ENCODE peak calls at places on chromosomes 5 and 9, in four cellular contexts. R is esophagus muscularis mucosa, G is osteoblast, T is astrocyte of the spinal cord. I is an unnamed sample.

GRCh38 chr5:101543780-101544179 is 640.7 kb upstream of the ST8SIA4 start:
- DNase-seq in R (no peak), G (no peak), T (peak), I (no peak)

GRCh38 chr5:76689321-76690026 is 26.5 kb upstream of the F2R start:
- DNase-seq in R (no peak), G (no peak), T (peak), I (peak)

GRCh38 chr5:80834710-80835109 is 125.5 kb upstream of the RASGRF2 start:
- DNase-seq in R (no peak), G (no peak), T (no peak), I (no peak)

GRCh38 chr9:120951960-120952630 is 25.5 kb upstream of the TRAF1 start:
- DNase-seq in R (no peak), G (no peak), T (no peak), I (no peak)

GRCh38 chr9:8600914-8601680 is 801.5 kb upstream of the DMAC1 start:
- DNase-seq in R (no peak), G (no peak), T (no peak), I (no peak)

GRCh38 chr5:52993367-52993766 is 4.2 kb downstream of the ITGA2 start:
- DNase-seq in R (no peak), G (no peak), T (no peak), I (no peak)

GRCh38 chr9:106927916-106928315 is 65.0 kb downstream of the ZNF462 start:
- DNase-seq in R (no peak), G (peak), T (no peak), I (peak)

GRCh38 chr5:67879619-67880357 is 335.8 kb upstream of the PIK3R1 start:
- DNase-seq in R (no peak), G (no peak), T (peak), I (peak)

GRCh38 chr5:61618577-61618976 is 286.5 kb downstream of the ZSWIM6 start:
- DNase-seq in R (no peak), G (no peak), T (no peak), I (no peak)

GRCh38 chr5:37723147-37723961 is 116.5 kb downstream of the GDNF start:
- DNase-seq in R (no peak), G (no peak), T (peak), I (no peak)

GRCh38 chr9:91151014-91151740 is 210.5 kb downstream of the AUH start:
- DNase-seq in R (no peak), G (no peak), T (peak), I (peak)

GRCh38 chr5:78758169-78758839 is 109.7 kb upstream of the LHFPL2 start:
- DNase-seq in R (no peak), G (peak), T (peak), I (no peak)

GRCh38 chr9:99345936-99346335 is 123.9 kb downstream of the SEC61B start:
- DNase-seq in R (no peak), G (peak), T (peak), I (no peak)

GRCh38 chr5:98777295-98777694 is 3.8 kb downstream of the RGMB start:
- DNase-seq in R (no peak), G (no peak), T (no peak), I (no peak)

GRCh38 chr9:78023003-78023741 is 8.4 kb downstream of the GNAQ start:
- DNase-seq in R (no peak), G (peak), T (peak), I (peak)

GRCh38 chr5:132477784-132478497 is 12.6 kb downstream of the IRF1 start:
- DNase-seq in R (no peak), G (no peak), T (no peak), I (no peak)

GRCh38 chr5:102223542-102224444 is 72.3 kb downstream of the SLCO4C1 start:
- DNase-seq in R (no peak), G (no peak), T (peak), I (peak)

GRCh38 chr9:98306384-98307145 is 51.1 kb upstream of the TBC1D2 start:
- DNase-seq in R (no peak), G (no peak), T (no peak), I (peak)

GRCh38 chr9:134066923-134067851 is 639 bp downstream of the BRD3 start:
- DNase-seq in R (no peak), G (peak), T (no peak), I (peak)

GRCh38 chr5:54792611-54793404 is 192.6 kb downstream of the ESM1 start:
- DNase-seq in R (no peak), G (no peak), T (peak), I (peak)

GRCh38 chr5:172707285-172708182 is 63.5 kb downstream of the DUSP1 start:
- DNase-seq in R (no peak), G (peak), T (peak), I (peak)

GRCh38 chr5:5025774-5026406 is 114.2 kb upstream of the ADAMTS16 start:
- DNase-seq in R (no peak), G (no peak), T (no peak), I (no peak)

GRCh38 chr9:95645579-95645978 is 128.8 kb upstream of the PTCH1 start:
- DNase-seq in R (no peak), G (no peak), T (no peak), I (no peak)

GRCh38 chr9:120978987-120979386 is 52.4 kb upstream of the TRAF1 start:
- DNase-seq in R (no peak), G (no peak), T (no peak), I (no peak)

GRCh38 chr5:86374611-86375010 is 243.1 kb upstream of the COX7C start:
- DNase-seq in R (no peak), G (no peak), T (no peak), I (no peak)

GRCh38 chr5:124235576-124235975 is 510.9 kb downstream of the ZNF608 start:
- DNase-seq in R (no peak), G (no peak), T (no peak), I (no peak)

GRCh38 chr5:68964679-68965078 is 129.1 kb upstream of the SLC30A5 start:
- DNase-seq in R (no peak), G (no peak), T (no peak), I (no peak)

GRCh38 chr9:104094534-104095020 is 468 bp downstream of the SMC2 start:
- DNase-seq in R (no peak), G (no peak), T (no peak), I (no peak)

GRCh38 chr9:34380034-34380510 is 3.4 kb upstream of the MYORG start:
- DNase-seq in R (no peak), G (peak), T (no peak), I (no peak)

GRCh38 chr9:38142201-38142600 is 73.2 kb upstream of the SHB start:
- DNase-seq in R (no peak), G (peak), T (no peak), I (no peak)

GRCh38 chr9:2622361-2623045 is 916 bp downstream of the VLDLR start:
- DNase-seq in R (peak), G (no peak), T (no peak), I (peak)

GRCh38 chr9:115262477-115262876 is 144.5 kb upstream of the TNC start:
- DNase-seq in R (no peak), G (no peak), T (peak), I (peak)

GRCh38 chr5:26388946-26389345 is 649.4 kb downstream of the CDH9 start:
- DNase-seq in R (no peak), G (no peak), T (peak), I (no peak)

GRCh38 chr9:86405086-86405491 is 50.9 kb upstream of the TUT7 start:
- DNase-seq in R (no peak), G (no peak), T (no peak), I (no peak)

GRCh38 chr5:143695941-143696340 is 116.0 kb upstream of the HMHB1 start:
- DNase-seq in R (peak), G (no peak), T (no peak), I (no peak)

GRCh38 chr5:12805165-12805698 is 901.0 kb upstream of the CTNND2 start:
- DNase-seq in R (no peak), G (no peak), T (no peak), I (no peak)

GRCh38 chr9:137431416-137431931 is 8.3 kb downstream of the NOXA1 start:
- DNase-seq in R (no peak), G (peak), T (no peak), I (no peak)
- H3K4me3 ChIP-seq in R (no peak), G (no peak), T (no peak), I (no peak)

GRCh38 chr5:23332650-23333251 is 174.7 kb upstream of the PRDM9 start:
- DNase-seq in R (no peak), G (no peak), T (peak), I (peak)
- TF ChIP-seq CTCF in R (peak), G (no peak), T (no peak), I (peak)

GRCh38 chr9:136687721-136688223 is 515 bp upstream of the AGPAT2 start:
- DNase-seq in R (no peak), G (no peak), T (no peak), I (no peak)
- H3K4me3 ChIP-seq in R (peak), G (no peak), T (no peak), I (no peak)

DNA sequence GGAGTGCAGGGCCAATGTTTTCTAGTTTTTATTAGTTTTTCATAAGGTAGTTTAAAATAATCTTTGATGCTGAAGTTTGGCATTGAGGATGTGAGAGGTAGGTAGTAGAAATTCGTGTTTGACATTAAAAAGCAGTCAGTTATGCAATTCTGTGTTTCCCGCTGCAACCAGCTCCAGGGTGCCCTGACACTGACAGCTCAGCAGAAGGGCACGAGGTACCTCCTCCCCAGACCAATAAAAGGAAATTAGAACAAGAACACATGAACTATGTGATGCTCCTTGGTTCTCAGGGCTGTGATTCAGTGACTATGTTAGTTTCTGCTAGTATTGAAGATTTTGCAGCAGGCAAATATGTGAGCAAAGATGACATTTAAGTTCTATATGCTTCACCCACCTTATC is 40.2 kb downstream of the NSUN2 start:
- DNase-seq in R (no peak), G (peak), T (no peak), I (no peak)
- TF ChIP-seq CTCF in R (no peak), G (no peak), T (no peak), I (no peak)

DNA sequence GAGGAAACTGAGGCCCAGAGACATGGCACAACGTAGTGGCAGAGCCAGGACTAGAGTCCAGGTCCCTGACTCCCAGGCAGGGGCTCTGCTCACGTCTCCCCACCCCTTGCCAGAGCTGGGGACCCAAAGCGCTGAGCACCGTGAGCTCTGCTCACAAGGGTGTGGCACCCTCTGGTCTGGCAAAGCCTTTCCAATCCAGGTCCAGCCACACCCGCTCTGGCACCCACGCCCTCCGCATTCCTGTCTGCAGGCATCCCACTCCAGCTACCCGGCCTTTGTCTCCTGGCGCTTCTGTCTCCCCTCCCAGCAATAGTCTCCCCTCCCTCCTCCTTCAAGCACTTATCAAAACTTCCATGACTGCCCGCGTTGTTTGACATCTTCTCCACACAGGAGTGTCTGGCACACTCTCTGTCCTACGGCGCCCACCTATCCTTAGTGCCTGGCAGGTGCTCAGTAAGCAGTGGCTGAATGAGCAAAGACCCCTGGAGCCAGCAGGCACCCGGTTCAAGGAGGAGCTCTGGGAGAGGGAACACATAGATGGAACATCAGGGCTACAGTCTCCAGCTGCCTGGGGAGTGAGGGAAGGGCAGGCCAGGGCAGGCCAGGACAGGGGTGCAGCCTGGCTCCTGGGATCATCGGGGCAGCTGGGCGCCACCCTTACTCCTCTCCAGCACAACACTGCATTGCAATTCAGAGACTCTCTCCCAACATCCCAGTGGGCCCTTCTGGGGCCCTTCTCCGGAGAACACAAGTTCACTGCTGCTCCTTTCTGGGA is 12.0 kb downstream of the HIGD2A start:
- DNase-seq in R (no peak), G (no peak), T (no peak), I (no peak)
- H3K4me3 ChIP-seq in R (no peak), G (no peak), T (no peak), I (no peak)

DNA sequence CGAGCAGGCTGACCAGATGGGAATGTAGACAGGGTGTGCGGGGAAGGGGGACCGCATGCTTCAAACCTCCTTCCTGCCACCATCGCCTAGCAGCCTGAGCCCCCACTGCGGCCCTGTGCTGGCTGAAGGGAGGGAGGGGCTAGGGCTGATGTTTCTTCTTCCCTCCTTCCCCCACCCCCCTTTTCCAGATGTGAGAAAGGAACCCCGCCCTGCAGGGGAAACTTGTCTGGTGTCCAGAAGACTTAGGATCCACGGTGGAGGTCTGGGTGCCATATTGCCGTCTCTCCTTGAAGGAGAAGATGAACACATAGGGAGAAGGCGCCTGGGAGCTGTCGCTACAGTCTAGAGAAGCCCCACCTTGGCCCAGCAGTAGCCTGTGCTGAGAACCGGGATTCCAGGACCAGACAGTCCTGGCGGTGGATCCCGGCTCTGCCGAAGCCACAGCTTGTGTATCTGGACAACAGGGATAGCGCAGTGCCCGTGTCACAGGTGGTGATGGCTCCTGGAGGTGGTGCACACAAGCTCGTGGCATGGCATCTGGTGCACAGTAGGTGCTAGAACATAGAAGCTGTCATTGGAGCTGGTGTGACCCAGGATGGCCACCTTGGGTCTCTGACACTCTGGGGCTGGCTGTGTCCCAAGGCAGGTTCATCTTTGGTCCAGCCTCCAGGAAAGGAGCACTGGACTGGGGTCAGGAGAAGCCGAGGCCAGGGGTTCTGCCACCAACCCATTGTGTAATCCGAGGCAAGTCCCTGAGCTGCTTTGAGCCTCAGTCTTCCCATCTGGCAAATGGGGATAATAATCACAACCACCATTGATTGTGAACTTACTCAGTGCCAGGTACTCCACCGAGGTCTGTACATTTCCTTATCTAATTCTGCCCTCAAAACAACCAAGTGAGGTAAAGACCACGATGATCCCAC is 205.6 kb downstream of the C9orf50 start:
- DNase-seq in R (no peak), G (no peak), T (no peak), I (no peak)
- TF ChIP-seq CTCF in R (no peak), G (no peak), T (no peak), I (no peak)

DNA sequence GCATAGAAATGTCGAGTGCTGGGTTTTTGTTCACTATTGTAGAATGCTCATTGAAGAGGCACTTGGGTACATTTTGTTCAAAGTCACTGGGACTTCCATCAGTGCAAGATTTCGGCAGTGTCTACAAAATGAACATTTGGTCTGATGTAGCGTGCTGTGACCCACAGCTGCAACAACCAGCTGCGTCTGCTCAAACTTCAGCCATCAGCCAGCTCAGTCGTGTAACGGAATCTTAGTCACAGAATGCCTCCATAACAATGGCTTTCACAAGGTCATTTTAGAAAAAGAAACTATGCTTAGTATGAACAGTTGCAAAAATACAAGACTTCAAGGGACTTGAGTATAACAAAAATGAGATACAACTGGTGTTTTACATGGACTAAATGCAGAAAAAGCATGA is 828.1 kb upstream of the GRAMD2B start:
- DNase-seq in R (no peak), G (no peak), T (peak), I (peak)
- H3K4me3 ChIP-seq in R (no peak), G (no peak), T (no peak), I (no peak)

DNA sequence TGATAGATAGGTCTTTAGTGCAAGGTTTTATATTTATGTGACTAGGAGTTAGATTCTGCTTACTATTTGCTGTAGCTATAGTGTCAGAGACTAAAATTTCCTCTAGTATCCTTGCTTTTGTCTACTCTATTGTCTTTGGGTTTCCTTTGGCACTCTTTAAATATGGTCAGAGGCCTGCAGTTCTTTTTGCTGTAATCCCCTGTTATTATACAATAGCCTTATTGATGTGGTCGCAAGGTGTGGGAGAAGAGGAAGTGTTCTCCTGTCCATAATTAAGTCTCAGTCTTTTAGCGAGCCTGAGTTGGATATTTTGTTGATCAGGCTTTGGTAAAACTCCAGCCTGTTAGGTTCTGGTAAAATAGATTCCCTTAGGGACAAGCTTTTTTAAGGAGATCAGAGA is 34.9 kb downstream of the LURAP1L start:
- DNase-seq in R (no peak), G (no peak), T (no peak), I (no peak)
- TF ChIP-seq CTCF in R (no peak), G (no peak), T (no peak), I (no peak)

DNA sequence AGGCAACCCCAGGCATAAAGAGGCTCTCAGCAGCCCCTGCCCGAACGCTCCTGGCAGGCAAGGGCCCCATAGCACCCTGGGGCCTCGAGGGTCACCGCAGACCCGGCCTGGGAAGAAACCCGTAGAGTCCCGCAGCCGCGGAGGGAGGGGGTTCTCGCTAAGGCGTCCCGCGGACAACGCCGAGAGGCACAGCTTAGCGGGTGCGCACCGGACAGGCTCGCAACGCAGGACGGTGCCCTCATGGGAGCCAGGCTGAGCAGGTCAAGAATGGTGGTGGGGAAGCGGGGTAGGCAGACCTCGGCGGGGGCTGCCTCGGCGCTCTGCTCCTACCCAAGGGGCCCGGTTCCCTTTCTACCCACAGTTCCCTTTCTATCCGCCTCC is 6.7 kb downstream of the PITX1 start:
- DNase-seq in R (no peak), G (peak), T (no peak), I (no peak)
- H3K4me3 ChIP-seq in R (no peak), G (no peak), T (no peak), I (no peak)

GRCh38 chr5:120655828-120656435 is 191.8 kb downstream of the PRR16 start:
- DNase-seq in R (no peak), G (no peak), T (peak), I (peak)
- TF ChIP-seq CTCF in R (peak), G (peak), T (peak), I (peak)

I was measured in fibroblast of pulmonary artery.